ENCODE peak calls at places on chromosomes 5 and 9, in six cellular contexts. J is stimulated activated CD8-positive, alpha-beta memory T cell treated with anti-CD3 and anti-CD28 coated beads, Interleukin-15, amount 100 ng/mL, for 24 hours; V is epithelial cell of esophagus; Y is fibroblast of villous mesenchyme; Q is heart left ventricle; B is NCI-H510A treated with DMSO at 0.1 percent for 48 hours. D is an unnamed sample.

GRCh38 chr9:3698531-3698930 is 172.7 kb upstream of the RFX3 start:
- DNase-seq in J (no peak), V (no peak), Y (peak; percentile 38), Q (no peak), B (no peak), D (no peak)

GRCh38 chr9:115850548-115851304 is 302.9 kb upstream of the PAPPA start:
- DNase-seq in J (no peak), V (peak; percentile 78), Y (peak; percentile 95), Q (no peak), B (no peak), D (peak; percentile 78)

GRCh38 chr9:89664896-89665329 is 60.1 kb downstream of the GADD45G start:
- DNase-seq in J (no peak), V (peak; percentile 34), Y (no peak), Q (no peak), B (peak; percentile 98), D (peak; percentile 37)

GRCh38 chr5:16616536-16617271 is at the start of gene RETREG1:
- DNase-seq in J (peak; percentile 54), V (peak; percentile 38), Y (peak; percentile 12), Q (peak; percentile 85), B (peak; percentile 47), D (peak; percentile 28)

GRCh38 chr9:37035472-37036236 is 1.6 kb upstream of the PAX5 start:
- DNase-seq in J (no peak), V (no peak), Y (peak; percentile 9), Q (no peak), B (no peak), D (no peak)

GRCh38 chr9:34513567-34514214 is 9.1 kb downstream of the ENHO start:
- DNase-seq in J (no peak), V (no peak), Y (no peak), Q (no peak), B (no peak), D (no peak)

GRCh38 chr9:117772960-117773359 is 68.8 kb downstream of the TLR4 start:
- DNase-seq in J (no peak), V (peak; percentile 3), Y (peak; percentile 62), Q (no peak), B (no peak), D (peak; percentile 53)

GRCh38 chr5:56259002-56259511 is 25.9 kb upstream of the ANKRD55 start:
- DNase-seq in J (no peak), V (peak; percentile 64), Y (peak; percentile 93), Q (no peak), B (no peak), D (peak; percentile 91)

GRCh38 chr9:134377143-134377484 is 50.9 kb downstream of the RXRA start:
- DNase-seq in J (no peak), V (no peak), Y (no peak), Q (no peak), B (no peak), D (no peak)

GRCh38 chr9:110189001-110189400 is 19.0 kb downstream of the C9orf152 start:
- DNase-seq in J (no peak), V (no peak), Y (peak; percentile 79), Q (no peak), B (peak; percentile 75), D (no peak)

GRCh38 chr9:100477221-100477620 is 4.3 kb downstream of the TMEFF1 start:
- DNase-seq in J (no peak), V (no peak), Y (no peak), Q (no peak), B (no peak), D (no peak)

GRCh38 chr5:118952992-118953651 is 35.2 kb downstream of the DTWD2 start:
- DNase-seq in J (no peak), V (no peak), Y (no peak), Q (no peak), B (no peak), D (no peak)

GRCh38 chr9:102975246-102975645 is 19.9 kb upstream of the CYLC2 start:
- DNase-seq in J (no peak), V (no peak), Y (no peak), Q (no peak), B (no peak), D (no peak)

GRCh38 chr9:107932601-107933000 is 443.0 kb upstream of the KLF4 start:
- DNase-seq in J (no peak), V (no peak), Y (no peak), Q (no peak), B (no peak), D (no peak)

D was measured in mammary epithelial cell.